ENCODE peak calls at places on chromosomes 4 and X, in seven cellular contexts. Z is body of pancreas, J is endothelial cell, E is AG10803, S is left lung, X is GM23338, F is colonic mucosa. A is an unnamed sample.

GRCh38 chrX:13776387-13776786 is 40.5 kb downstream of the GPM6B start:
- DNase-seq in E (no peak), Z (no peak), J (no peak), X (no peak), S (no peak), F (no peak), A (no peak)

GRCh38 chrX:103789004-103789403 is 12.4 kb downstream of the PLP1 start:
- DNase-seq in J (no peak), F (no peak), S (no peak), E (no peak), Z (no peak), X (no peak), A (no peak)

GRCh38 chr4:13905543-13905942 is 278.0 kb upstream of the BOD1L1 start:
- DNase-seq in J (no peak), S (no peak), F (no peak), X (no peak), Z (no peak), E (no peak), A (no peak)

GRCh38 chr4:185011408-185011807 is 6.9 kb upstream of the HELT start:
- DNase-seq in X (peak; percentile 76), Z (no peak), J (peak; percentile 79), F (no peak), S (no peak), E (no peak), A (peak; percentile 61)

GRCh38 chr4:48585401-48585800 is 95.3 kb downstream of the ZAR1 start:
- DNase-seq in S (no peak), Z (no peak), J (no peak), E (no peak), X (no peak), F (no peak), A (no peak)

GRCh38 chrX:71111141-71111843 is at the start of gene IL2RG:
- DNase-seq in S (no peak), X (no peak), F (peak; percentile 70), Z (no peak), E (no peak), J (no peak), A (no peak)

GRCh38 chrX:150547511-150548115 is 20.8 kb upstream of the MTM1 start:
- DNase-seq in X (peak; percentile 64), S (peak; percentile 94), Z (peak; percentile 67), F (peak; percentile 71), E (peak; percentile 38), J (peak; percentile 16), A (peak; percentile 48)

GRCh38 chr4:110508827-110509446 is 33.0 kb downstream of the ENPEP start:
- DNase-seq in F (no peak), X (peak; percentile 44), S (no peak), E (peak; percentile 46), J (no peak), Z (no peak), A (no peak)

GRCh38 chr4:39472396-39472795 is 13.5 kb downstream of the LIAS start:
- DNase-seq in X (no peak), E (peak; percentile 71), S (no peak), J (no peak), Z (no peak), F (no peak), A (no peak)

GRCh38 chr4:188892837-188893236 is 753.6 kb downstream of the TRIML1 start:
- DNase-seq in Z (no peak), E (no peak), S (no peak), X (no peak), J (no peak), F (no peak), A (no peak)

GRCh38 chr4:155548173-155548572 is 118.5 kb upstream of the GUCY1A1 start:
- DNase-seq in X (no peak), J (no peak), E (peak; percentile 90), Z (no peak), S (no peak), F (no peak), A (no peak)

GRCh38 chrX:50471390-50471789 is 765 bp upstream of the DGKK start:
- DNase-seq in S (peak; percentile 15), X (peak; percentile 48), J (no peak), E (no peak), F (no peak), Z (no peak), A (no peak)

GRCh38 chrX:50470103-50471031 is at the start of gene DGKK:
- DNase-seq in F (no peak), X (peak; percentile 88), J (peak; percentile 51), E (no peak), S (peak; percentile 28), Z (no peak), A (no peak)

GRCh38 chrX:50469206-50469605 is 1.4 kb downstream of the DGKK start:
- DNase-seq in E (no peak), S (peak; percentile 43), X (peak; percentile 36), J (no peak), Z (no peak), F (no peak), A (no peak)
- TF ChIP-seq CTCF in E (no peak), S (no peak), X (no peak), J (no peak), Z (no peak), F (no peak), A (no peak)

GRCh38 chrX:131729295-131729694 is 185.4 kb downstream of the OR13H1 start:
- DNase-seq in F (peak; percentile 89), J (no peak), Z (peak; percentile 93), X (no peak), S (no peak), E (no peak), A (no peak)
- TF ChIP-seq CTCF in F (no peak), J (no peak), Z (no peak), X (no peak), S (peak; percentile 21), E (no peak), A (no peak)

GRCh38 chrX:111447298-111447697 is 35.3 kb upstream of the DCX start:
- DNase-seq in J (peak; percentile 36), E (no peak), Z (peak; percentile 13), X (peak; percentile 57), F (peak; percentile 20), S (no peak), A (peak; percentile 12)

GRCh38 chrX:111444881-111445280 is 32.9 kb upstream of the DCX start:
- DNase-seq in S (no peak), F (no peak), Z (no peak), E (no peak), J (no peak), X (peak; percentile 11), A (no peak)

GRCh38 chrX:111442791-111443190 is 30.8 kb upstream of the DCX start:
- DNase-seq in S (no peak), J (no peak), X (no peak), F (no peak), E (no peak), Z (no peak), A (no peak)

DNA sequence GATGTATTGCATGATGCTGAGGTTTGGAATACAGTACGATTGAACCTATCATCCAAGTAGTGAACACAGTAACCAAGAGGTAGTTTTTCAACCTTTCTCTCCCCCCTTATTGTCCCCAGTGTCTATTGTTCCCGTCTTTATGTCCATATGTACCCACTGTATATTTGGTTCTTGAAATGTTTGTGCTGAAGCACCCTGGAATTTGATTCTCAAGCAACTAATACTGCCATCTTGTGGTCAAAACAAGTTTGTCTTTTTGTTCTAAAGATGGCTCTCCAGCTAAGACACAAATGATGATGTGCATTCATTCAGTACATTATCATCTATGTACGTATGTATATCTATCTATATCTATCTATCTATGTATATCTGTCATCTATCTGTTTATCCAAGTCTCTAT is 33.5 kb upstream of the DCX start:
- DNase-seq in X (peak; percentile 73), Z (no peak), E (peak; percentile 35), J (peak; percentile 2), F (no peak), S (no peak), A (no peak)
- TF ChIP-seq CTCF in X (peak; percentile 56), Z (peak; percentile 34), E (peak; percentile 60), J (peak; percentile 55), F (peak; percentile 45), S (peak; percentile 37), A (peak; percentile 19)

GRCh38 chr4:21512351-21512750 is 436.2 kb downstream of the KCNIP4 start:
- DNase-seq in Z (no peak), F (no peak), S (no peak), E (peak; percentile 12), X (peak; percentile 80), J (peak; percentile 19), A (no peak)

DNA sequence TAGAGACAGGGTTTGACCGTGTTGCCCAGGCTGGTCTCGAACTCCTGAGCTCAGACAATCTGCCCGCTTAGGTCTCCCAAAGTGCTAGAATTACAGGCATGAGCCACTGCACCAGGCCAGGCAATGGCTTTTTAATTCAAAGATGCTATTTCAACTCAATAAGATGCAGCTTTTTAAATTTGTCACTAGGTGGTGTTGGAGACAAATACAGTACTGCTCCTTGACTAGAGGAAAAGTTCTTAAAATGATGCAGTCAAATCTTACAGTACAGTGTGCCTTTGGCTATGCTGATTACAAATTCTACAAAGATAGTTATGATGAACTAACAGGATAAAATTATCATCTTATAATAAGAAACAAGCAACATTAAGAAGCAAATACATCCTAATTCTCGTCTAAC is 441.1 kb downstream of the KCNIP4 start:
- DNase-seq in E (no peak), S (no peak), J (no peak), X (peak; percentile 46), F (no peak), Z (no peak), A (no peak)
- TF ChIP-seq CTCF in E (no peak), S (no peak), J (peak; percentile 63), X (peak; percentile 59), F (no peak), Z (no peak), A (no peak)

A was measured in Calu3.